ENCODE peak calls at places on chromosomes 5 and 9, in six cellular contexts. J, F, A, O, U and L are unnamed samples.

GRCh38 chr9:89567649-89568048 is 37.2 kb upstream of the GADD45G start:
- DNase-seq in A (no peak), F (no peak), U (no peak), J (no peak), O (no peak), L (no peak)

GRCh38 chr5:58444805-58445204 is 15.1 kb downstream of the PLK2 start:
- DNase-seq in O (no peak), J (no peak), A (no peak), F (no peak), U (no peak), L (no peak)

GRCh38 chr5:130109152-130109551 is 204.9 kb downstream of the CHSY3 start:
- DNase-seq in O (no peak), A (no peak), J (peak; percentile 30), U (peak; percentile 44), F (no peak), L (no peak)

GRCh38 chr9:130597228-130597627 is 17.9 kb downstream of the FUBP3 start:
- DNase-seq in U (no peak), J (no peak), A (no peak), F (no peak), O (no peak), L (no peak)

GRCh38 chr5:117204404-117204803 is 629.8 kb upstream of the SEMA6A start:
- DNase-seq in F (no peak), A (no peak), J (no peak), U (no peak), O (no peak), L (no peak)

GRCh38 chr9:122827759-122828090 is 663 bp downstream of the PDCL start:
- DNase-seq in F (no peak), J (peak; percentile 16), O (peak; percentile 83), A (no peak), U (peak; percentile 48), L (no peak)

GRCh38 chr5:154397652-154398406 is 48.0 kb upstream of the SAP30L start:
- DNase-seq in J (peak; percentile 68), A (no peak), O (no peak), F (peak; percentile 71), U (no peak), L (no peak)

GRCh38 chr9:129071526-129072131 is 9.3 kb upstream of the DOLPP1 start:
- DNase-seq in A (no peak), J (no peak), O (peak; percentile 90), F (peak; percentile 39), U (no peak), L (no peak)

GRCh38 chr5:122102825-122103224 is 24.8 kb upstream of the LOX start:
- DNase-seq in F (no peak), U (peak; percentile 80), J (no peak), O (no peak), A (no peak), L (no peak)

GRCh38 chr9:134032456-134033222 is 7.4 kb downstream of the BRD3OS start:
- DNase-seq in F (no peak), J (no peak), U (no peak), A (no peak), O (no peak), L (no peak)

GRCh38 chr9:132630116-132630515 is 39.7 kb downstream of the DDX31 start:
- DNase-seq in F (no peak), U (no peak), O (no peak), A (no peak), J (no peak), L (no peak)

GRCh38 chr5:136629125-136629790 is 263.9 kb upstream of the TRPC7 start:
- DNase-seq in F (no peak), U (no peak), A (no peak), J (no peak), O (peak; percentile 74), L (no peak)

GRCh38 chr9:123584202-123585176 is 228.5 kb downstream of the CRB2 start:
- DNase-seq in F (no peak), O (no peak), A (no peak), U (no peak), J (no peak), L (no peak)

GRCh38 chr5:32990593-32991415 is 279.7 kb downstream of the NPR3 start:
- DNase-seq in A (no peak), J (no peak), U (no peak), O (no peak), F (no peak), L (no peak)

GRCh38 chr9:113504725-113505590 is 41.4 kb downstream of the RGS3 start:
- DNase-seq in O (no peak), U (no peak), A (no peak), J (peak; percentile 37), F (peak; percentile 68), L (no peak)

GRCh38 chr5:67085616-67086015 is 111.0 kb downstream of the CD180 start:
- DNase-seq in A (no peak), U (no peak), O (no peak), F (no peak), J (no peak), L (no peak)

GRCh38 chr5:160325716-160326115 is 13.4 kb upstream of the CCNJL start:
- DNase-seq in A (no peak), U (no peak), J (no peak), O (no peak), F (no peak), L (no peak)

GRCh38 chr9:112166176-112167140 is 8.6 kb downstream of the SUSD1 start:
- DNase-seq in J (peak; percentile 80), A (no peak), O (peak; percentile 50), F (no peak), U (peak; percentile 84), L (no peak)

GRCh38 chr9:121692606-121693505 is 41.4 kb downstream of the DAB2IP start:
- DNase-seq in U (peak; percentile 60), O (peak; percentile 90), F (no peak), A (no peak), J (peak; percentile 83), L (no peak)

GRCh38 chr5:9624196-9624947 is 5.8 kb downstream of the TAS2R1 start:
- DNase-seq in J (no peak), F (no peak), U (peak; percentile 23), A (no peak), O (no peak), L (no peak)

GRCh38 chr9:35907732-35908483 is 1.4 kb upstream of the SPAAR start:
- DNase-seq in O (peak; percentile 90), J (peak; percentile 93), F (peak; percentile 70), A (no peak), U (peak; percentile 86), L (no peak)

GRCh38 chr9:1604942-1605560 is 410.1 kb upstream of the SMARCA2 start:
- DNase-seq in U (peak; percentile 18), F (no peak), O (peak; percentile 41), J (peak; percentile 84), A (no peak), L (no peak)

GRCh38 chr5:96094904-96095303 is 133.3 kb upstream of the ELL2 start:
- DNase-seq in O (no peak), U (no peak), F (no peak), J (no peak), A (no peak), L (no peak)

GRCh38 chr5:77850536-77851228 is 74.5 kb upstream of the TBCA start:
- DNase-seq in F (no peak), A (no peak), O (peak; percentile 75), J (no peak), U (peak; percentile 13), L (no peak)

GRCh38 chr5:149356391-149356790 is 1.5 kb upstream of the PCYOX1L start:
- DNase-seq in J (no peak), U (no peak), F (no peak), A (no peak), O (no peak), L (no peak)

GRCh38 chr9:19161257-19162025 is 34.1 kb upstream of the PLIN2 start:
- DNase-seq in J (peak; percentile 89), U (peak; percentile 95), O (no peak), A (no peak), F (peak; percentile 69), L (peak; percentile 94)

GRCh38 chr5:56681346-56681745 is 134.0 kb upstream of the MAP3K1 start:
- DNase-seq in O (no peak), U (peak; percentile 23), F (no peak), J (no peak), A (no peak), L (no peak)

GRCh38 chr9:117205806-117206205 is 209.1 kb downstream of the ASTN2 start:
- DNase-seq in U (no peak), O (no peak), J (no peak), F (no peak), A (no peak), L (no peak)

GRCh38 chr5:168865973-168866372 is 286.8 kb upstream of the PANK3 start:
- DNase-seq in U (peak; percentile 9), F (no peak), O (peak; percentile 77), A (no peak), J (no peak), L (no peak)

GRCh38 chr9:134585746-134586706 is 55.6 kb upstream of the COL5A1 start:
- DNase-seq in F (no peak), J (no peak), O (peak; percentile 69), U (peak; percentile 80), A (no peak), L (no peak)

GRCh38 chr9:34659592-34660253 is 2.7 kb downstream of the CCL27 start:
- DNase-seq in U (no peak), F (peak; percentile 37), O (no peak), A (no peak), J (peak; percentile 23), L (no peak)

GRCh38 chr5:172414618-172415599 is 39.4 kb downstream of the SH3PXD2B start:
- DNase-seq in F (peak; percentile 47), A (no peak), O (no peak), J (no peak), U (peak; percentile 61), L (no peak)

GRCh38 chr9:33719581-33720374 is 75.6 kb upstream of the PRSS3 start:
- DNase-seq in F (no peak), O (peak; percentile 84), U (no peak), A (peak; percentile 13), J (peak; percentile 48), L (no peak)

GRCh38 chr5:142982821-142983200 is 212.6 kb downstream of the ARHGAP26 start:
- DNase-seq in F (no peak), O (peak; percentile 84), U (no peak), A (no peak), J (peak; percentile 52), L (no peak)

GRCh38 chr9:107183176-107183575 is 99.9 kb upstream of the RAD23B start:
- DNase-seq in A (no peak), U (no peak), J (no peak), O (no peak), F (no peak), L (no peak)